ENCODE peak calls at places on chromosomes 12 and 14, in four cellular contexts. I, E, T and L are unnamed samples.

GRCh38 chr12:94561943-94562411 is 88.4 kb downstream of the TMCC3 start:
- DNase-seq in I (no peak), E (peak), T (no peak), L (no peak)

GRCh38 chr12:94585624-94586023 is 64.7 kb downstream of the TMCC3 start:
- DNase-seq in I (no peak), E (no peak), T (no peak), L (no peak)

GRCh38 chr14:54695196-54695595 is 128.3 kb downstream of the SAMD4A start:
- DNase-seq in I (no peak), E (peak), T (no peak), L (no peak)

GRCh38 chr12:50325890-50326391 is 42.6 kb upstream of the LIMA1 start:
- DNase-seq in I (peak), E (no peak), T (no peak), L (no peak)

GRCh38 chr12:209851-210250 is 4.1 kb downstream of the SLC6A12 start:
- DNase-seq in I (no peak), E (no peak), T (no peak), L (no peak)

GRCh38 chr12:65999564-66000280 is 130.8 kb downstream of the LLPH start:
- DNase-seq in I (peak), E (peak), T (no peak), L (peak)

GRCh38 chr12:131057722-131058515 is 104.2 kb downstream of the ADGRD1 start:
- DNase-seq in I (no peak), E (no peak), T (no peak), L (no peak)

GRCh38 chr12:29148065-29148957 is 767 bp upstream of the FAR2 start:
- DNase-seq in I (peak), E (peak), T (peak), L (no peak)

GRCh38 chr12:19846561-19846960 is 407.3 kb downstream of the AEBP2 start:
- DNase-seq in I (peak), E (peak), T (peak), L (no peak)

GRCh38 chr12:86914716-86915115 is 658.5 kb upstream of the MGAT4C start:
- DNase-seq in I (peak), E (peak), T (peak), L (peak)

DNA sequence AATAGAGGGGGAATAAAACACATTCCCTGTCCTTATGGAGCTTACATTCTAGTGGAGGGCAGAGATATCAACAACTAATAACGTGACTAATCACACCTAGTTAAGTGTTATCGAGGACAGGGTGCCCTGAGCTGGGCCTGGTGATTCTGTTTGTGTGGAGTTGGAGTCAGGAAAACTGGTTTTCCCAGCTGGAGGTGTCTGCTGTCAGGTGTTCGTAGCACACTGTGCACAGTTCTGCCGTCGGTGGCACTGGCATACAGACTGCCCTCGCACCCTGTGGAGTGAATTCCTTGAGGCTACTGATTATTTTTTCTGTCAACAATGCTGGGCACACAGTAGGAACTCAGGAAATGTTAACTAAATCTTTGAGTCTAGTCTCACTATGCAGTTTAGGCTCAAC is 900 bp upstream of the MTERF2 start:
- DNase-seq in I (no peak), E (no peak), T (peak), L (no peak)
- H3K4me3 ChIP-seq in I (no peak), E (no peak), T (no peak), L (no peak)

DNA sequence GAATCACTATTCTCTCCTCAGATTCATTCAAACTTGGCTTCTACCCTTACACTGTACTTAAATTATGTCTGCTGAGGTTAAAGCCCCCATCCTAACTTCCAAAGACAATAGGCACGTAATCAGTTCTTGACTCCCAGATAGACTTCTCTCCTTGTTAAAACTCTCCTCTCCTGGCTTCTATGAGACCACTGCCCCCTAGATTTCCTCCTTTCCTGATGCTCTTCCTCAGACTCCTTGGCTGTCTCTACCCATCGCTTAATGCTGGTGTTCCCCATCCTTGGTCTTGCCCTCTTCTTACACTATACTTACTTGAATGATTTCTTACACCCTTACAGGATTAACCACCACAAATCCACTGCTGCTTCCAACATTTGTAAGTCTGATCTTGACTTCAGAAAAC is 32.8 kb downstream of the TC2N start:
- DNase-seq in I (no peak), E (no peak), T (no peak), L (no peak)
- H3K4me3 ChIP-seq in I (no peak), E (no peak), T (peak), L (no peak)

GRCh38 chr14:104968541-104969401 is 9.4 kb downstream of the AHNAK2 start:
- DNase-seq in I (peak), E (peak), T (peak), L (no peak)
- H3K4me3 ChIP-seq in I (peak), E (peak), T (no peak), L (no peak)

DNA sequence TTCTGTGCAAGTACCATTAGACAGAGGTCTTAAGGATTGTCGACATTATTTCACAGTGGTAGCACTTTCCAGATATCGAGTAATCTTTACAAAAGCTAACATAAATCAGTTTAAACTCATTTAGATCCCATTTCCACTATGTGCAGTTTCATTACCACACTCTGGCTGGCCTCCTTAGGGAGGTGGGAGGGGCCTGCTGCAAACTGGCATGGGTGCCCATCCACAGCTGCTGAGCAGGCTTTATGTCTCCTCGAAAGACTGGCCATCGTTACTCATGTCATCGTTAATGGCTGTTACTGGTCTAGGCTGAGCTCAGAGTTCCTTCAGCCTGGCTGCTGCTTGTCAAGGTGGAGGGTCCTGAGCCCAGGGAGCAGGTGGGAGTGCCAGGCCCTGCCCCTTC is 68.4 kb downstream of the FBXW8 start:
- DNase-seq in I (no peak), E (no peak), T (no peak), L (no peak)
- H3K4me3 ChIP-seq in I (no peak), E (no peak), T (no peak), L (no peak)

DNA sequence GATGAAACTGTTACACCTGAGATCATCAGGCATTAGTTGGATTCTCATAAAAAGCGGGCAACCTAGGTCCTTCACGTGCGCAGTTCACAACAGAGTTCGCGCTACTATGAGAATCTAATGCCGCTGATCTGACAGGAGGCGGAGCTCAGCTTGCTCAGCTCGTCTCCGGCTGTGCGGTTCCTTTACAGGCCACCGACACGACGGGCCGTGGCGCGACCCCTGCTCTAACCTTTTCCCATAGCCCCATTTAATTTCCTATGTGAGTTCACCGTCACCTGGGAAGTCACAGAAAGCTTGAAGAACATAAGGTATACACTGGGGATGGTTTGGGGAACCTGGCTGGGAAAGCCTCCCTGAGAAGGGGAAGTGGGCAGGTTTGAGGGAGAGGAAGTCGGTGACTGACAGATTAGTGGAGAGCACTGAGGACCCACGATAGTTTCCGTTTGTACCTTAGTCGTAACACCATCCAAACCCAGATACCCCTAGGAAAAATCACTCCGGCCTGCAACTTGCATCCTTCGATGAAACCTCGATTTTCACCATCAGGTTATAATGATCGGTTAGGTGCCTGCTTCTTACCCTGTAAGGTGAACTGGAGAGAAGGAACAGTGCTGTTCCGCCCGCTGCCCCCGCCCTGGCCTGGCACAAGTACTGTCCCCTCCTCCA is 2.8 kb upstream of the AAAS start:
- DNase-seq in I (no peak), E (peak), T (no peak), L (peak)
- H3K4me3 ChIP-seq in I (peak), E (peak), T (peak), L (no peak)

DNA sequence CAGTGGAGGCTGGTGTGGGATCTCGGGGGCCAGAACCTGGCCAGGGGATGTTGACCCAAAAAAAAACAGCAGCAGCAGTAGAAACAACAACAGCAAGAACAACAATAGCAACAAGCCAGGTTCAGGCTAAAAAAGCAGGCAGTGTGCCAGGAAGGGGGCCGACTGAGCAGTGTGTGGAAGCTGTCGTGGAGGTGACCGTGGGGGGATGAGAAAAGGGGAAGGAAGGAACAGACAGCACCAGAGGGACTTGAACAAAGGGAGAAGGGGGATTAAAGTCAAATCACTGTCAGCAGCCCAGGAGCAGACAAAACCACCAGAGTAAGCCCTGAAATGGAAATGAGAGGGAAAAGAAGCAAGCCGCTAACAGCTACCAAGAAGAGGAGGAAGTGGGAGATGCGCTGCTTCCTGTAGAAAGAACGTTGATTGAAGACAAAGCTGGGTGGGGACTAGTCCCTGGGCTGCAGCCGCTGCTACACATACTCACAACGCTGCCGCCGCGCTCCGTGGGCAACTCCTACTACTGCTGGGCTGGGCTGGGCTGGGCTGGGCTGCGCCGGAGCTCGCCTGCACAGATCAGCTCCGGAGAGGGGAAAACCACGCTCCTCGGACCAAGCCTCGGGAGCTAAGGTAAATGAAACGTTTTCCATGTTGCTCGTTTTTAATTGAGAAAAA is at the start of gene GNG2:
- DNase-seq in I (peak), E (peak), T (peak), L (peak)
- H3K4me3 ChIP-seq in I (peak), E (peak), T (peak), L (peak)

DNA sequence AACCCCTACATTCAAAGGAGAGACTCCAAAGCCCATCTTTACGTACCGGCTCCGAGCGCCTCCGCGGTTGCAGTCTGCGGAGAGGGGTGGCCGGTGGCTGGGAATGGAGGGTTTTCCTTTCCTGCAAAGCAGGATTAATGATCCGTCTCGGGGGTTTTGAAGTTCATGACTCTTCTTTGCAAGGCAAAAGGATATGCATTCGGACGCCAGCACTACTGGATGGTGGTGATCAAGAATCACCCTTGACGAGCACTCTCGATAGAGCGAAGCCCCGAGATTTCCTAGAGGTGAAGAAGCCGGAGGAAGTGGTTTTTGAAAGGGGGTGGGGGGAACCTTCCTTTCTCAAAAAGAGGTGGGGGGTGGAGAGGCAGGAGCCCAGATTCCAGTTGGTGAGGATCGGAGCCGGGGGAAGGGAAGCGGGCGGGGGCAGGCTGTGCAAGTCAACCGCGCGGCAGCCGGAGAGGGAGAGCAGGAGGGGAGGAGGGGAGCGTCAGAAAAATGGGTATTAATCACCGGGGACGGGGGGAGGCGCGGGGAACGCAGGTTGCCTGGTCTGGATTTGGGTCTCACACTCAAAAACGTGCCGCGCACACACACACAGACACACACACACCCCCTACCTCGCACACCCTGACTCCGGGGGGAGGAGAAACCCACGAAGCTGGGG is at the start of gene GRIN2B:
- DNase-seq in I (no peak), E (no peak), T (peak), L (no peak)
- H3K4me3 ChIP-seq in I (no peak), E (no peak), T (peak), L (peak)

GRCh38 chr12:24997970-24998582 is 49.2 kb upstream of the BCAT1 start:
- DNase-seq in I (peak), E (peak), T (no peak), L (no peak)

GRCh38 chr12:24996102-24996797 is 47.3 kb upstream of the BCAT1 start:
- DNase-seq in I (no peak), E (no peak), T (no peak), L (no peak)

GRCh38 chr12:24997496-24997895 is 48.6 kb upstream of the BCAT1 start:
- DNase-seq in I (no peak), E (no peak), T (no peak), L (no peak)

GRCh38 chr12:24993756-24994155 is 44.9 kb upstream of the BCAT1 start:
- DNase-seq in I (no peak), E (no peak), T (no peak), L (no peak)

GRCh38 chr12:24996820-24997219 is 47.9 kb upstream of the BCAT1 start:
- DNase-seq in I (no peak), E (no peak), T (no peak), L (no peak)
- H3K4me3 ChIP-seq in I (no peak), E (no peak), T (no peak), L (no peak)

GRCh38 chr14:105397350-105397931 is 897 bp upstream of the TEX22 start:
- DNase-seq in I (no peak), E (no peak), T (no peak), L (no peak)
- H3K4me3 ChIP-seq in I (peak), E (no peak), T (no peak), L (no peak)